ENCODE peak calls at places on chromosome 2, in four cellular contexts. S is DND-41, N is MM.1S, Y is GM23248. A is an unnamed sample.

GRCh38 chr2:139773720-139774277 is 993.6 kb upstream of the NXPH2 start:
- DNase-seq in S (no peak), N (no peak), Y (no peak), A (no peak)

GRCh38 chr2:10084956-10085851 is 5.0 kb upstream of the CYS1 start:
- DNase-seq in S (no peak), N (no peak), Y (no peak), A (no peak)

GRCh38 chr2:241595600-241596140 is 37.1 kb downstream of the BOK start:
- DNase-seq in S (peak), N (no peak), Y (no peak), A (peak)

GRCh38 chr2:9973691-9974090 is 22.2 kb downstream of the GRHL1 start:
- DNase-seq in S (no peak), N (no peak), Y (no peak), A (no peak)

GRCh38 chr2:10460366-10460796 is 12.3 kb upstream of the ODC1 start:
- DNase-seq in S (peak), N (no peak), Y (no peak), A (no peak)

GRCh38 chr2:46549159-46549902 is 70.0 kb downstream of the TMEM247 start:
- DNase-seq in S (peak), N (peak), Y (no peak), A (no peak)

GRCh38 chr2:165627463-165627862 is 158.0 kb downstream of the CSRNP3 start:
- DNase-seq in S (no peak), N (no peak), Y (peak), A (no peak)

GRCh38 chr2:36707050-36707449 is 10.5 kb downstream of the VIT start:
- DNase-seq in S (no peak), N (no peak), Y (peak), A (no peak)

GRCh38 chr2:240369725-240370585 is 65.5 kb upstream of the GPC1 start:
- DNase-seq in S (no peak), N (no peak), Y (peak), A (no peak)

GRCh38 chr2:1993711-1994682 is 249.7 kb upstream of the PXDN start:
- DNase-seq in S (no peak), N (no peak), Y (peak), A (no peak)

GRCh38 chr2:220143336-220143735 is 515.9 kb downstream of the SLC4A3 start:
- DNase-seq in S (no peak), N (no peak), Y (peak), A (no peak)

GRCh38 chr2:226631671-226632070 is 167.9 kb downstream of the IRS1 start:
- DNase-seq in S (no peak), N (no peak), Y (no peak), A (no peak)

GRCh38 chr2:23475473-23475872 is 90.5 kb downstream of the KLHL29 start:
- DNase-seq in S (no peak), N (no peak), Y (no peak), A (no peak)

GRCh38 chr2:224145751-224146355 is 106.8 kb upstream of the SERPINE2 start:
- DNase-seq in S (no peak), N (no peak), Y (peak), A (no peak)

GRCh38 chr2:219954331-219954730 is 326.9 kb downstream of the SLC4A3 start:
- DNase-seq in S (no peak), N (no peak), Y (peak), A (no peak)

GRCh38 chr2:29865512-29865911 is 55.9 kb downstream of the ALK start:
- DNase-seq in S (no peak), N (no peak), Y (no peak), A (no peak)

DNA sequence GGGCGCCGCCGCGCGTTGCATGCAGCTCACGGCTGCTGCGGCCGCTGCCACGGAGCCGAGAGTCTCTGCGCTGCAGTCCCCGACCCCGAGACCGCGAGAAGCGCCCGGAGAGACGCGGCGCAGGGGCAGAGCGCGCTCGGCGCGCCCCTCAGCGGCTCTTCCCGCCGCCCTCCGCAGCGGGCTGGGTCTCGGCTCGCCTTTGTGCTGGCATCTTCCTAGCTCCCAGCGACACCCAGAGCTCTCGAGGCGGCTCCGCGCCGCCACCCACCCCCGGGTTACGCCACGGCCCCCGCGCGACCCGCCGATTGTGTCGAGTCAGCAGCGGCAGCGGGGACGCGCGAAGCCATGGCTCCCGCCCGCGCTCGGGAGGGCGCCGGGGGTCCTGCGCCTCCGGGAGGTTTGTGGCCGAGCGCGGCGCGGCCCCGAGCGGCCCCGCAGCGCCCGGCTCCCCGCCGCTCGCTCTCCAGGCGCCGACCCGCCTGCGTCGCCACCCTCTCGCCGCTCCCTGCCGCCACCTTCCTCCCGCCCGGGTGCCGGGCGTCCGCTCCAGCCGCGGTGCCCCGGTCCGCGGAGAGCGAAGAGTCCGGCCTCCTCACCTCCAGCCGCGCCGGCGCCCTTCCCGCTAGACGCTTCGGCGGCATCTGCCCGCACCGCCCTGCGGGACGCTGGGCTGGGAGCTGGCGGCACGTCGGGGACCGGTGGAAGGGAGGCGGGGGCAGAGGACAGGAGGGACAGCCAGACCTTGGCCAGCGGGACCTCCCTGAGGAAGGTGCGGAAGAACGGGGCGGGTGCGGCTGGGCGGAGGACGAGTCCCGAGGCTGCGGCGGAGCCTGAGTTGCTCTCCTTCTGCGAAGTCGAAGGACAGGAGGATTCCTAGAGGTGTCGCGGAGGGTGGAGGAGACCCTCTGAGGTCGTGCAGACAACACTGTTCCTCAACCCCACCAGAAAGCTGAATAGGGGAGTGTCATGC is 46.3 kb upstream of the CCDC150 start:
- DNase-seq in S (peak), N (peak), Y (peak), A (peak)
- TF ChIP-seq EZH2 in S (peak), N (no peak), Y (no peak), A (peak)

GRCh38 chr2:121285926-121286325 is 924 bp upstream of the TFCP2L1 start:
- DNase-seq in S (no peak), N (no peak), Y (no peak), A (no peak)

GRCh38 chr2:121284424-121285076 is 452 bp downstream of the TFCP2L1 start:
- DNase-seq in S (no peak), N (no peak), Y (no peak), A (peak)

GRCh38 chr2:121283670-121284245 is 1.2 kb downstream of the TFCP2L1 start:
- DNase-seq in S (no peak), N (no peak), Y (peak), A (no peak)

GRCh38 chr2:121286506-121286905 is 1.5 kb upstream of the TFCP2L1 start:
- DNase-seq in S (no peak), N (no peak), Y (no peak), A (no peak)

GRCh38 chr2:121285077-121285449 is at the start of gene TFCP2L1:
- DNase-seq in S (no peak), N (no peak), Y (peak), A (peak)
- TF ChIP-seq EZH2 in S (no peak), N (no peak), Y (no peak), A (peak)

GRCh38 chr2:130837175-130837810 is 579 bp downstream of the ARHGEF4 start:
- DNase-seq in S (no peak), N (no peak), Y (no peak), A (peak)
- TF ChIP-seq EZH2 in S (no peak), N (no peak), Y (no peak), A (peak)

GRCh38 chr2:118852605-118853128 is 5.2 kb upstream of the EN1 start:
- DNase-seq in S (no peak), N (no peak), Y (no peak), A (peak)
- TF ChIP-seq EZH2 in S (no peak), N (no peak), Y (no peak), A (no peak)

GRCh38 chr2:172106128-172106961 is 3.6 kb upstream of the DLX2 start:
- DNase-seq in S (no peak), N (peak), Y (peak), A (peak)
- TF ChIP-seq EZH2 in S (no peak), N (no peak), Y (no peak), A (peak)

GRCh38 chr2:222289280-222290250 is 9.2 kb downstream of the PAX3 start:
- DNase-seq in S (no peak), N (no peak), Y (no peak), A (no peak)
- TF ChIP-seq EZH2 in S (no peak), N (no peak), Y (no peak), A (peak)

GRCh38 chr2:113276906-113277425 is 1.8 kb downstream of the PAX8 start:
- DNase-seq in S (no peak), N (no peak), Y (no peak), A (peak)
- TF ChIP-seq EZH2 in S (no peak), N (no peak), Y (peak), A (no peak)